ENCODE peak calls at places on chromosome 1, in ten cellular contexts. N is NCI-H69; G is stimulated activated naive B cell treated with anti-CD40 and anti-IgM and Interleukin-4, amounts not matched to agents 10 μg/mL and 1 μg/mL and 100 μg/mL, for 72 hours; H is NCI-H1930; P is SK-N-DZ; S is GM03348; Y is Panc1; Q is cerebellar cortex; F is stimulated activated CD8-positive, alpha-beta memory T cell treated with anti-CD3 and anti-CD28 coated beads, Interleukin-2, amount 100 ng/mL, for 48 hours; A is hepatic stellate cell. K is an unnamed sample.

GRCh38 chr1:59116920-59117542 is 179.9 kb upstream of the FGGY start:
- DNase-seq in G (no peak), Y (no peak), P (no peak), Q (no peak), F (no peak), N (no peak), A (no peak), H (no peak), S (peak; percentile 75), K (no peak)

GRCh38 chr1:229091721-229092136 is 179.2 kb upstream of the RAB4A start:
- DNase-seq in Q (no peak), P (no peak), N (peak; percentile 27), Y (no peak), S (no peak), H (no peak), F (no peak), A (no peak), G (no peak), K (no peak)

GRCh38 chr1:11653101-11653601 is 1.1 kb downstream of the FBXO2 start:
- DNase-seq in H (no peak), Q (peak; percentile 49), F (no peak), Y (no peak), G (no peak), A (no peak), S (no peak), N (peak; percentile 23), P (no peak), K (no peak)

GRCh38 chr1:193417420-193417819 is 231.0 kb upstream of the B3GALT2 start:
- DNase-seq in Q (no peak), S (no peak), H (no peak), G (peak; percentile 5), P (no peak), A (no peak), F (no peak), N (no peak), Y (no peak), K (no peak)

GRCh38 chr1:48106049-48106448 is 108.9 kb upstream of the TRABD2B start:
- DNase-seq in Q (no peak), Y (no peak), P (peak; percentile 79), N (no peak), S (no peak), F (no peak), A (no peak), H (no peak), G (no peak), K (no peak)

GRCh38 chr1:7299994-7300393 is 471.1 kb upstream of the VAMP3 start:
- DNase-seq in F (no peak), H (no peak), P (no peak), Y (no peak), N (peak; percentile 26), G (no peak), S (peak; percentile 64), Q (no peak), A (peak; percentile 52), K (no peak)

GRCh38 chr1:40039757-40040510 is 595 bp upstream of the CAP1 start:
- DNase-seq in H (no peak), A (peak; percentile 79), Q (peak; percentile 82), N (peak; percentile 81), P (peak; percentile 83), S (peak; percentile 91), G (peak; percentile 86), F (peak; percentile 77), Y (peak; percentile 73), K (peak; percentile 97)

GRCh38 chr1:8217011-8217711 is 100.8 kb upstream of the SLC45A1 start:
- DNase-seq in Q (no peak), F (no peak), S (peak; percentile 65), A (no peak), H (no peak), G (no peak), P (no peak), N (no peak), Y (no peak), K (no peak)

GRCh38 chr1:40847023-40847740 is 15.0 kb downstream of the CITED4 start:
- DNase-seq in Q (no peak), A (no peak), S (no peak), H (no peak), Y (no peak), F (no peak), G (no peak), N (no peak), P (no peak), K (no peak)

K was measured in left lung.